ENCODE peak calls at places on chromosomes 11 and 22, in five cellular contexts. S, W, Q, N and F are unnamed samples.

GRCh38 chr11:78453140-78453935 is 35.7 kb upstream of the GAB2 start:
- DNase-seq in S (no peak), W (peak; percentile 57), Q (no peak), N (no peak), F (no peak)

GRCh38 chr11:97610000-97610399 is 1220.2 kb downstream of the JRKL start:
- DNase-seq in S (no peak), W (peak; percentile 38), Q (no peak), N (no peak), F (no peak)

GRCh38 chr11:68632802-68633201 is 51.5 kb upstream of the GAL start:
- DNase-seq in S (peak; percentile 56), W (peak; percentile 82), Q (peak; percentile 39), N (peak; percentile 64), F (peak; percentile 20)

GRCh38 chr11:65644837-65645236 is 6.9 kb downstream of the SIPA1 start:
- DNase-seq in S (no peak), W (no peak), Q (no peak), N (no peak), F (no peak)

GRCh38 chr11:8642226-8642625 is 40.2 kb downstream of the TRIM66 start:
- DNase-seq in S (no peak), W (no peak), Q (no peak), N (no peak), F (no peak)

GRCh38 chr11:1548221-1549070 is 23.6 kb downstream of the DUSP8 start:
- DNase-seq in S (no peak), W (peak; percentile 55), Q (no peak), N (peak; percentile 87), F (no peak)

GRCh38 chr11:8983552-8983951 is 19.3 kb upstream of the TMEM9B start:
- DNase-seq in S (no peak), W (no peak), Q (no peak), N (no peak), F (no peak)

GRCh38 chr11:120547301-120547700 is 35.8 kb downstream of the GRIK4 start:
- DNase-seq in S (no peak), W (peak; percentile 36), Q (no peak), N (no peak), F (peak; percentile 22)

GRCh38 chr11:70584786-70585545 is 186.6 kb downstream of the CTTN start:
- DNase-seq in S (no peak), W (no peak), Q (no peak), N (no peak), F (no peak)

GRCh38 chr11:32052218-32052617 is 38.7 kb upstream of the RCN1 start:
- DNase-seq in S (peak; percentile 47), W (peak; percentile 76), Q (no peak), N (peak; percentile 46), F (peak; percentile 11)

GRCh38 chr11:119427279-119427678 is 4.3 kb upstream of the THY1 start:
- DNase-seq in S (no peak), W (peak; percentile 64), Q (no peak), N (no peak), F (no peak)

DNA sequence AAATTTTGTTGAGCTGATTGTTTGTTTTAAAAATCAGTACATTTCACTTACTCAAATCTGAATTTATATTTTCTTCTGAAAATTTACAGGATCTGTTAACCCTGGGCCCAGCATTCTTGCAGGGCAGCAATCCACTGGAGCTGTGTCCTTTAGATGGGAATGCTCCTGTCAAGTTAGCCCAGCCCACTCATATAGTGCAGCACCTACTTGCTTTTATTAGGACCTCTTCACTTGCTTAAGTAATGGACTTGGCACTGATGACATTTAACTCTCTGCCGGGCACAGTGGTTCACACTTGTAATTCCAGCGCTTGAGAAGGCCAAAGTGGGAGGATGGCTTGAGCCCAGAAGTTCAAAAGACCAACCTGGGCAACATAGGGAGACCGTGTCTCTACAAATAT is 89.6 kb downstream of the HSD17B12 start:
- DNase-seq in S (no peak), W (no peak), Q (no peak), N (no peak), F (no peak)
- H3K9me3 ChIP-seq in S (peaks cover 9% of the 10 kb centered on the region), W (no peaks in the 10 kb centered on the region), Q (no peaks in the 10 kb centered on the region), N (peaks cover 4% of the 10 kb centered on the region), F (peaks cover 9% of the 10 kb centered on the region)

GRCh38 chr11:21806982-21807749 is 385.7 kb upstream of the ANO5 start:
- DNase-seq in S (no peak), W (no peak), Q (no peak), N (no peak), F (no peak)

GRCh38 chr11:21814169-21814568 is 378.7 kb upstream of the ANO5 start:
- DNase-seq in S (no peak), W (peak; percentile 34), Q (no peak), N (no peak), F (no peak)

GRCh38 chr11:21806508-21806907 is 386.4 kb upstream of the ANO5 start:
- DNase-seq in S (no peak), W (no peak), Q (no peak), N (no peak), F (no peak)

GRCh38 chr11:21811572-21811971 is 381.3 kb upstream of the ANO5 start:
- DNase-seq in S (no peak), W (no peak), Q (no peak), N (no peak), F (no peak)

DNA sequence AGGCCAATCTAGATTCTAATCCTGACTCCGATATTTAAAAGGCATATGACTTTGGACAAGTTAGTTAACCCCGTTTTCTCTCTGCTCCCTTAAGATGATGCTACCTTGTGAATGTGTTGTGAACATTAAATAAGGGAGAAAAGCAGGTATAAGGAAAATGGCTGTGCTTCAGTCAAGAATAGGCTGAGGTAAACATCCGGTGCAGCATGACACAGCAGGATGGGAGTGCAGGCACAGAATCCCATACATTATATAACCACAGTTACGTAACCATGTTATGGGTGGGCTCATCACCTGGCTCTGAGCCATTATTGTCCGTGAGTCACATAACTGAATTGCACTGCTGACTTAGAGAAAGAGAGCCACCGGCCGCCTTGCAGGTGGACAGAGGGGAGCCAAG is 382.2 kb upstream of the ANO5 start:
- DNase-seq in S (no peak), W (peak; percentile 2), Q (no peak), N (no peak), F (no peak)
- H3K9me3 ChIP-seq in S (no peaks in the 10 kb centered on the region), W (no peaks in the 10 kb centered on the region), Q (no peaks in the 10 kb centered on the region), N (no peaks in the 10 kb centered on the region), F (no peaks in the 10 kb centered on the region)

GRCh38 chr22:32557424-32557823 is 82.8 kb downstream of the FBXO7 start:
- DNase-seq in S (no peak), W (no peak), Q (no peak), N (no peak), F (peak; percentile 56)

GRCh38 chr22:32561756-32562155 is 87.1 kb downstream of the FBXO7 start:
- DNase-seq in S (no peak), W (no peak), Q (no peak), N (no peak), F (no peak)

GRCh38 chr22:32561163-32561562 is 86.6 kb downstream of the FBXO7 start:
- DNase-seq in S (no peak), W (no peak), Q (no peak), N (no peak), F (no peak)

GRCh38 chr22:32556150-32556549 is 81.5 kb downstream of the FBXO7 start:
- DNase-seq in S (no peak), W (no peak), Q (no peak), N (no peak), F (no peak)

DNA sequence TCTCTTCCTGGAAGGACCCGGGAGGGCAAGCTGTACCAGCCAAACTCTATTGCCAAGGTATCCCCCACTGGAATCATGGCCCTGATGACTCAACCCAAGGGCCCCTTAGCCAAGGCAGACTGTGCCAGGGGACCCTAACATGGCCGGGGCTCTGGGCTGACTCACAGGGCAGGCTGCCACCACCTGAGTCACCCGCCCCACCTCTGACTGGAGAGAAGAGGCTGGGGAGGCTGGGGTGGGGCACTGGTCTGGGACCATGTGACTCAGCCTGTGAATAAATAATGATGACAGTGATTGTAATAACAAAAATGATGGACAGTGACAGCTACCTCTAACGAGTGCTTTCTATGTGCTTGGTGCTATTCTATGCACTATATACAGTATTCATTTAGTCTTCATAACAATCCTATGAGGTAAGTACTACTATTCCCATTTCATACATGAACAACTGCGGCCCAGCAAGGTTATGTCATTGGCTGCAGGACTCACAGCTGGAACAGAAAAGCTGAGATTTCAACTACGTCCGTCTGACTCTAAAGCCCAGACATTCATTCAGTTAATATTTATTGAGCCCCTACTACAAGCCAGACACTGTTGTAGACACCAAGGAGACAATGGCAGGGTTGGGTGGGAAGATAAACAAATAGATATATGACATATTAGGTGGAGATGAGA is 84.2 kb downstream of the FBXO7 start:
- DNase-seq in S (no peak), W (peak; percentile 39), Q (no peak), N (peak; percentile 82), F (peak; percentile 98)
- H3K9me3 ChIP-seq in S (no peaks in the 10 kb centered on the region), W (no peaks in the 10 kb centered on the region), Q (no peaks in the 10 kb centered on the region), N (no peaks in the 10 kb centered on the region), F (no peaks in the 10 kb centered on the region)

GRCh38 chr22:48644108-48644507 is 1183.6 kb downstream of the BRD1 start:
- DNase-seq in S (no peak), W (no peak), Q (no peak), N (no peak), F (peak; percentile 43)

GRCh38 chr22:48646216-48646925 is 1181.3 kb downstream of the BRD1 start:
- DNase-seq in S (no peak), W (no peak), Q (no peak), N (no peak), F (no peak)

GRCh38 chr22:48647051-48647450 is 1180.6 kb downstream of the BRD1 start:
- DNase-seq in S (no peak), W (no peak), Q (no peak), N (no peak), F (no peak)

GRCh38 chr22:48644997-48645396 is 1182.7 kb downstream of the BRD1 start:
- DNase-seq in S (no peak), W (no peak), Q (no peak), N (no peak), F (no peak)

GRCh38 chr22:48645766-48646165 is 1181.9 kb downstream of the BRD1 start:
- DNase-seq in S (no peak), W (no peak), Q (no peak), N (no peak), F (no peak)
- H3K9me3 ChIP-seq in S (no peaks in the 10 kb centered on the region), W (no peaks in the 10 kb centered on the region), Q (no peaks in the 10 kb centered on the region), N (no peaks in the 10 kb centered on the region), F (no peaks in the 10 kb centered on the region)

GRCh38 chr22:41530612-41531421 is 13.5 kb downstream of the POLR3H start:
- DNase-seq in S (no peak), W (no peak), Q (no peak), N (no peak), F (no peak)

GRCh38 chr22:41528938-41529561 is 15.2 kb downstream of the POLR3H start:
- DNase-seq in S (no peak), W (no peak), Q (no peak), N (no peak), F (no peak)

GRCh38 chr22:41532908-41533825 is 11.1 kb downstream of the POLR3H start:
- DNase-seq in S (peak; percentile 70), W (peak; percentile 70), Q (no peak), N (peak; percentile 82), F (peak; percentile 45)

GRCh38 chr22:41531736-41532477 is 12.4 kb downstream of the POLR3H start:
- DNase-seq in S (no peak), W (no peak), Q (no peak), N (no peak), F (no peak)

DNA sequence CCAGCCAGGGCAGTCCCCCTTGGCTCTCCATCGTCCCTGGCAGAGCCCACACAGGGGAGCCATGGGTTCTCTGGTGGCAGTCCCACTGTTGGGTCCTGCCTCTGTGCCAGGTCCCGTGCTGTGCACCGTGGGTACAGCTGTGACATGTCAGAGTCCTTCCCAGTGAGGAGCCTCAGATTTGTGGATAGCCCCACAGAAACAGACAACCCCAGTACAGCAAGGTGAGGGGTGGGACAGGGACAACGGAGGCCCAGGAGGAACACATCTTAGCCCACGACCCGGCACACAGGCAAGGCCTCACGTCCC is 12.9 kb downstream of the POLR3H start:
- DNase-seq in S (no peak), W (no peak), Q (no peak), N (no peak), F (no peak)
- H3K9me3 ChIP-seq in S (no peaks in the 10 kb centered on the region), W (no peaks in the 10 kb centered on the region), Q (no peaks in the 10 kb centered on the region), N (no peaks in the 10 kb centered on the region), F (no peaks in the 10 kb centered on the region)